ENCODE peak calls at places on chromosomes 4 and X, in five cellular contexts. Q is brain microvascular endothelial cell, G is H4, S is sciatic nerve, V is iPS-NIHi11. X is an unnamed sample.

GRCh38 chr4:16897351-16897750 is 1.1 kb downstream of the LDB2 start:
- DNase-seq in S (no peak), G (no peak), Q (no peak), V (no peak), X (peak)

GRCh38 chr4:1870328-1870577 is 940 bp upstream of the NSD2 start:
- DNase-seq in G (peak), Q (peak), S (peak), V (peak), X (peak)

GRCh38 chr4:152115794-152116193 is 355.0 kb upstream of the GATB start:
- DNase-seq in V (no peak), Q (no peak), G (no peak), S (no peak), X (no peak)

GRCh38 chr4:153933851-153934688 is 145.2 kb upstream of the SFRP2 start:
- DNase-seq in Q (no peak), S (no peak), V (no peak), G (no peak), X (no peak)

GRCh38 chr4:68466751-68467150 is 19.5 kb downstream of the TMPRSS11E start:
- DNase-seq in V (no peak), Q (no peak), S (no peak), G (no peak), X (peak)

GRCh38 chrX:71366674-71367256 is 608 bp downstream of the TAF1 start:
- DNase-seq in V (peak), S (no peak), G (no peak), Q (peak), X (peak)

GRCh38 chrX:9682456-9682855 is 83.2 kb downstream of the GPR143 start:
- DNase-seq in S (no peak), V (peak), G (no peak), Q (no peak), X (peak)

GRCh38 chr4:52614241-52614640 is 44.9 kb downstream of the USP46 start:
- DNase-seq in Q (no peak), S (no peak), G (no peak), V (no peak), X (no peak)

GRCh38 chr4:40055873-40056721 is 553 bp upstream of the N4BP2 start:
- DNase-seq in V (peak), Q (peak), S (peak), G (peak), X (peak)

GRCh38 chr4:73872331-73873108 is 3.3 kb downstream of the CXCL1 start:
- DNase-seq in S (no peak), V (no peak), Q (no peak), G (no peak), X (peak)